ENCODE peak calls at places on chromosomes 12 and 14, in eight cellular contexts. One of them, this sample, is unnamed.

GRCh38 chr12:132397152-132397933 is 68.0 kb upstream of the GALNT9 start:
- DNase-seq in AG09309: no peak
- DNase-seq in A549: no peak
- DNase-seq in PC-3: no peak
- DNase-seq in cardiac fibroblast: no peak
- DNase-seq in lung: no peak
- DNase-seq in GM10248: no peak
- DNase-seq in BJ: no peak
- DNase-seq in this sample: peak

GRCh38 chr12:92503977-92504966 is 198.5 kb upstream of the PLEKHG7 start:
- DNase-seq in AG09309: no peak
- DNase-seq in A549: no peak
- DNase-seq in cardiac fibroblast: no peak
- DNase-seq in BJ: no peak
- DNase-seq in GM10248: no peak
- DNase-seq in PC-3: no peak
- DNase-seq in lung: no peak
- DNase-seq in this sample: no peak

GRCh38 chr12:72272731-72273498 is 745 bp downstream of the TRHDE start:
- DNase-seq in cardiac fibroblast: no peak
- DNase-seq in PC-3: peak
- DNase-seq in BJ: no peak
- DNase-seq in AG09309: no peak
- DNase-seq in GM10248: peak
- DNase-seq in lung: no peak
- DNase-seq in A549: no peak
- DNase-seq in this sample: peak

GRCh38 chr14:78725086-78725485 is 554.9 kb downstream of the NRXN3 start:
- DNase-seq in PC-3: no peak
- DNase-seq in BJ: no peak
- DNase-seq in lung: no peak
- DNase-seq in cardiac fibroblast: no peak
- DNase-seq in A549: no peak
- DNase-seq in GM10248: no peak
- DNase-seq in AG09309: no peak
- DNase-seq in this sample: no peak

GRCh38 chr12:132798836-132799235 is 29.8 kb downstream of the GOLGA3 start:
- DNase-seq in AG09309: no peak
- DNase-seq in cardiac fibroblast: no peak
- DNase-seq in A549: no peak
- DNase-seq in PC-3: no peak
- DNase-seq in GM10248: no peak
- DNase-seq in BJ: no peak
- DNase-seq in lung: no peak
- DNase-seq in this sample: no peak

GRCh38 chr12:93164103-93164880 is 213.4 kb upstream of the NUDT4 start:
- DNase-seq in A549: no peak
- DNase-seq in AG09309: no peak
- DNase-seq in PC-3: peak
- DNase-seq in BJ: no peak
- DNase-seq in GM10248: no peak
- DNase-seq in cardiac fibroblast: peak
- DNase-seq in lung: no peak
- DNase-seq in this sample: no peak

GRCh38 chr12:15931590-15932053 is 20.5 kb downstream of the DERA start:
- DNase-seq in GM10248: no peak
- DNase-seq in PC-3: peak
- DNase-seq in BJ: no peak
- DNase-seq in A549: no peak
- DNase-seq in AG09309: no peak
- DNase-seq in cardiac fibroblast: peak
- DNase-seq in lung: no peak
- DNase-seq in this sample: no peak

GRCh38 chr14:55221186-55221585 is 29.8 kb upstream of the DLGAP5 start:
- DNase-seq in lung: no peak
- DNase-seq in BJ: peak
- DNase-seq in GM10248: no peak
- DNase-seq in PC-3: peak
- DNase-seq in cardiac fibroblast: peak
- DNase-seq in AG09309: peak
- DNase-seq in A549: no peak
- DNase-seq in this sample: no peak

GRCh38 chr14:92863281-92863680 is 59.7 kb upstream of the CHGA start:
- DNase-seq in BJ: no peak
- DNase-seq in PC-3: peak
- DNase-seq in GM10248: no peak
- DNase-seq in A549: no peak
- DNase-seq in cardiac fibroblast: no peak
- DNase-seq in lung: no peak
- DNase-seq in AG09309: no peak
- DNase-seq in this sample: no peak

GRCh38 chr12:103852498-103852992 is 11.5 kb upstream of the NT5DC3 start:
- DNase-seq in GM10248: no peak
- DNase-seq in BJ: no peak
- DNase-seq in AG09309: no peak
- DNase-seq in PC-3: peak
- DNase-seq in lung: no peak
- DNase-seq in A549: no peak
- DNase-seq in cardiac fibroblast: peak
- DNase-seq in this sample: no peak

GRCh38 chr14:69005432-69006148 is 26.5 kb upstream of the ACTN1 start:
- DNase-seq in AG09309: peak
- DNase-seq in A549: peak
- DNase-seq in PC-3: peak
- DNase-seq in BJ: peak
- DNase-seq in lung: peak
- DNase-seq in cardiac fibroblast: peak
- DNase-seq in GM10248: no peak
- DNase-seq in this sample: no peak

GRCh38 chr14:100871234-100872186 is 32.0 kb downstream of the RTL1 start:
- DNase-seq in GM10248: no peak
- DNase-seq in lung: no peak
- DNase-seq in BJ: no peak
- DNase-seq in PC-3: no peak
- DNase-seq in A549: peak
- DNase-seq in AG09309: no peak
- DNase-seq in cardiac fibroblast: peak
- DNase-seq in this sample: peak

GRCh38 chr12:56994231-56994746 is 12.1 kb downstream of the ZBTB39 start:
- DNase-seq in lung: no peak
- DNase-seq in cardiac fibroblast: no peak
- DNase-seq in PC-3: no peak
- DNase-seq in A549: no peak
- DNase-seq in BJ: no peak
- DNase-seq in AG09309: no peak
- DNase-seq in GM10248: no peak
- DNase-seq in this sample: no peak

GRCh38 chr14:99408286-99408970 is 72.2 kb downstream of the SETD3 start:
- DNase-seq in lung: no peak
- DNase-seq in A549: no peak
- DNase-seq in GM10248: no peak
- DNase-seq in AG09309: no peak
- DNase-seq in PC-3: no peak
- DNase-seq in BJ: no peak
- DNase-seq in cardiac fibroblast: no peak
- DNase-seq in this sample: no peak

GRCh38 chr12:123991402-123991951 is 18.5 kb downstream of the ZNF664 start:
- DNase-seq in BJ: no peak
- DNase-seq in A549: no peak
- DNase-seq in GM10248: no peak
- DNase-seq in PC-3: no peak
- DNase-seq in cardiac fibroblast: no peak
- DNase-seq in AG09309: no peak
- DNase-seq in lung: no peak
- DNase-seq in this sample: no peak

GRCh38 chr12:49369723-49370145 is 2.5 kb downstream of the SPATS2 start:
- DNase-seq in cardiac fibroblast: peak
- DNase-seq in PC-3: peak
- DNase-seq in lung: no peak
- DNase-seq in A549: peak
- DNase-seq in GM10248: peak
- DNase-seq in BJ: no peak
- DNase-seq in AG09309: no peak
- DNase-seq in this sample: no peak

GRCh38 chr12:107610030-107610859 is 75.4 kb upstream of the PWP1 start:
- DNase-seq in cardiac fibroblast: peak
- DNase-seq in PC-3: peak
- DNase-seq in A549: peak
- DNase-seq in lung: no peak
- DNase-seq in AG09309: no peak
- DNase-seq in GM10248: peak
- DNase-seq in BJ: no peak
- DNase-seq in this sample: no peak

GRCh38 chr14:21070083-21070609 is at the start of gene ARHGEF40:
- DNase-seq in PC-3: peak
- DNase-seq in cardiac fibroblast: peak
- DNase-seq in A549: peak
- DNase-seq in GM10248: peak
- DNase-seq in BJ: no peak
- DNase-seq in lung: no peak
- DNase-seq in AG09309: no peak
- DNase-seq in this sample: no peak

GRCh38 chr14:92499216-92499615 is 14.4 kb upstream of the RIN3 start:
- DNase-seq in GM10248: no peak
- DNase-seq in cardiac fibroblast: no peak
- DNase-seq in BJ: no peak
- DNase-seq in PC-3: no peak
- DNase-seq in AG09309: no peak
- DNase-seq in lung: no peak
- DNase-seq in A549: no peak
- DNase-seq in this sample: no peak

GRCh38 chr14:77014004-77014604 is 14.4 kb downstream of the IRF2BPL start:
- DNase-seq in cardiac fibroblast: no peak
- DNase-seq in A549: no peak
- DNase-seq in AG09309: no peak
- DNase-seq in BJ: no peak
- DNase-seq in GM10248: no peak
- DNase-seq in PC-3: no peak
- DNase-seq in lung: no peak
- DNase-seq in this sample: no peak

GRCh38 chr12:131829351-131829794 is 1.2 kb downstream of the MMP17 start:
- DNase-seq in lung: no peak
- DNase-seq in cardiac fibroblast: peak
- DNase-seq in BJ: no peak
- DNase-seq in GM10248: no peak
- DNase-seq in A549: no peak
- DNase-seq in PC-3: peak
- DNase-seq in AG09309: no peak
- DNase-seq in this sample: peak

DNA sequence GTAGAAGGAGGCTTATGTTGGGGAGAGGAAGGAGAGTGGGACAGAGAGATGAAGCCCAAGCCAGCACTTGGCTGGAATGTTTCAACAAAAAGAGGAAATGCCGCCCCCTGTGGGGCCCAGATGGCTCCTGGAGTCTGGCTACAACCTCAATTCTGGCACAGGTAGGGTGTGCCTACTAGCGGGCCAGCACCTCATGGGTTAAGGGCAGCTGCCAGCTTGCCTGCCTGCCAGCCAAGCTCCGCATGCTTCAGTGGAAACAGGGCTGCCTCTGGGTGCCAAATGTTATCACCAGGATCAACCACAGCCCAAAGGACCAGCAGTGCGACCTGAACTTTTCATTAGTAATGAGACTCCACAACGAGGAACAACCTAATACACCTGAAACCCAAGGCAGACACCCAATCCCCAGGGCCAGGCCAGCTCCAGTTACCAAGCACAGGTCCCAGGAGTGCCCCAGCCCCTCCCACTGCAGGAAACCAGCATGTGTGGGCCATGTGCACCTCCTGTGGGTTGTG is 11.3 kb downstream of the RAB15 start:
- DNase-seq in AG09309: no peak
- DNase-seq in PC-3: no peak
- DNase-seq in lung: no peak
- DNase-seq in BJ: no peak
- DNase-seq in cardiac fibroblast: no peak
- DNase-seq in GM10248: no peak
- DNase-seq in A549: no peak
- DNase-seq in this sample: no peak
- TF ChIP-seq CTCF in AG09309: no peak
- TF ChIP-seq CTCF in PC-3: peak
- TF ChIP-seq CTCF in lung: no peak
- TF ChIP-seq CTCF in BJ: no peak
- TF ChIP-seq CTCF in cardiac fibroblast: peak
- TF ChIP-seq CTCF in GM10248: no peak
- TF ChIP-seq CTCF in A549: no peak
- TF ChIP-seq CTCF in this sample: peak

DNA sequence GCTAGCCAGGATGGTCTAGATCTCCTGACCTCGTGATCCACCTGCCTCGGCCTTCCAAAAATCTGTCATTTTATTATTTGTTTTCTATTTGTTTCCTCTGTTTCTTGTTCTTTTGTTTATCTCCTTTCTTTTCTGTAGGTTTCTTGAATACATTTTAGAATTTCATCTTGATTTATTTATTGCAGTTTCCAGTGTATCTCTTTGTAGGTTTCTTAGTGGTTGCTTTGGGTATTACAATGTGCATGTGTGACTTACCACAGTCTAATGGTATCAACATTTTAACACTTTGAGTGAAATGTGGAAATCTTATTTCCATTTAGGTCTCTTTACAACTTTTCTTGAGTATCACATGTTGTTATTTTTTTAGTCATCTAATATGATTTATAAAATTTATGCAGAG is 29.9 kb upstream of the MUCL1 start:
- DNase-seq in lung: no peak
- DNase-seq in A549: no peak
- DNase-seq in AG09309: no peak
- DNase-seq in BJ: no peak
- DNase-seq in GM10248: no peak
- DNase-seq in cardiac fibroblast: no peak
- DNase-seq in PC-3: peak
- DNase-seq in this sample: no peak
- TF ChIP-seq CTCF in lung: no peak
- TF ChIP-seq CTCF in A549: no peak
- TF ChIP-seq CTCF in AG09309: no peak
- TF ChIP-seq CTCF in BJ: no peak
- TF ChIP-seq CTCF in GM10248: no peak
- TF ChIP-seq CTCF in cardiac fibroblast: peak
- TF ChIP-seq CTCF in PC-3: peak
- TF ChIP-seq CTCF in this sample: peak

GRCh38 chr12:64678248-64678647 is 68.0 kb downstream of the RASSF3 start:
- DNase-seq in AG09309: no peak
- DNase-seq in cardiac fibroblast: no peak
- DNase-seq in GM10248: no peak
- DNase-seq in A549: no peak
- DNase-seq in BJ: no peak
- DNase-seq in lung: no peak
- DNase-seq in PC-3: peak
- DNase-seq in this sample: no peak
- TF ChIP-seq CTCF in AG09309: no peak
- TF ChIP-seq CTCF in cardiac fibroblast: no peak
- TF ChIP-seq CTCF in GM10248: no peak
- TF ChIP-seq CTCF in A549: no peak
- TF ChIP-seq CTCF in BJ: no peak
- TF ChIP-seq CTCF in lung: no peak
- TF ChIP-seq CTCF in PC-3: peak
- TF ChIP-seq CTCF in this sample: peak

DNA sequence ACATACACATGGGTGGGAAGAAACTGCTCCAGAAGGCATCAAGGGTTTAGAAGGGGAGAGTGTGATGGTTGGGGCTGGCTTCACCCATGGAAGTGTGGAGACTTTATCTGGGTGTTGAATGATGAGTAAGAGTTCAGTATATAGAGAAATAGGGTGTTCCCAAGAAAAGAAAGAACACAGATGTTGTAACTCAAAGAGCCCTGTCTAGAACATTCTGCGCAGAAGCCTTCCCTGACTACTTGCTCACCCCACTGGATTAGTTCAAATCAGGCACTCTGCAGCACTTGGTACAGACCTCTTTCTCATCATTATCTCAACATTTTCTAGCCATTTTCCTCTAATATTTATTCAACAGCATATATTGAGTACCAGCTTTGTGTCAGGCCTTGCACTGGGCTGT is 491.7 kb downstream of the SNAPC1 start:
- DNase-seq in BJ: no peak
- DNase-seq in PC-3: no peak
- DNase-seq in A549: no peak
- DNase-seq in cardiac fibroblast: peak
- DNase-seq in AG09309: no peak
- DNase-seq in GM10248: no peak
- DNase-seq in lung: no peak
- DNase-seq in this sample: no peak
- TF ChIP-seq CTCF in BJ: no peak
- TF ChIP-seq CTCF in PC-3: no peak
- TF ChIP-seq CTCF in A549: no peak
- TF ChIP-seq CTCF in cardiac fibroblast: no peak
- TF ChIP-seq CTCF in AG09309: no peak
- TF ChIP-seq CTCF in GM10248: no peak
- TF ChIP-seq CTCF in lung: no peak
- TF ChIP-seq CTCF in this sample: no peak